ENCODE peak calls at places on chromosome 16, in six cellular contexts. Z is stomach, V is transverse colon, E is endothelial cell of umbilical vein, C is K562, U is suprapubic skin. G is an unnamed sample.

GRCh38 chr16:77759821-77760220 is 28.5 kb upstream of the VAT1L start:
- DNase-seq in U (no peak), E (no peak), Z (no peak), V (no peak), C (no peak), G (no peak)

GRCh38 chr16:974001-974601 is 3.3 kb upstream of the LMF1 start:
- DNase-seq in Z (no peak), U (peak), V (peak), C (no peak), E (no peak), G (no peak)

GRCh38 chr16:81429045-81429521 is 15.5 kb upstream of the CMIP start:
- DNase-seq in V (peak), E (peak), Z (peak), U (no peak), C (peak), G (no peak)

GRCh38 chr16:4869147-4869790 is 22.0 kb downstream of the UBN1 start:
- DNase-seq in Z (peak), V (no peak), C (no peak), E (no peak), U (no peak), G (no peak)

GRCh38 chr16:13554020-13554419 is 365.9 kb upstream of the ERCC4 start:
- DNase-seq in E (no peak), Z (no peak), U (no peak), V (no peak), C (peak), G (no peak)

GRCh38 chr16:20303012-20303411 is 24.3 kb downstream of the GP2 start:
- DNase-seq in V (no peak), E (no peak), C (peak), U (no peak), Z (no peak), G (no peak)

GRCh38 chr16:81140930-81141780 is 45.0 kb upstream of the GCSH start:
- DNase-seq in U (no peak), E (no peak), Z (no peak), C (peak), V (no peak), G (no peak)

GRCh38 chr16:3610698-3611144 is 685 bp downstream of the SLX4 start:
- DNase-seq in U (no peak), V (no peak), E (peak), C (no peak), Z (no peak), G (no peak)

GRCh38 chr16:68743664-68744063 is 6.6 kb downstream of the CDH1 start:
- DNase-seq in Z (no peak), V (no peak), U (no peak), C (no peak), E (no peak), G (no peak)

GRCh38 chr16:9049241-9049640 is 42.2 kb upstream of the HAPSTR1 start:
- DNase-seq in E (no peak), U (no peak), V (no peak), Z (no peak), C (no peak), G (no peak)

GRCh38 chr16:69397821-69398521 is 12.2 kb upstream of the TERF2 start:
- DNase-seq in C (peak), Z (no peak), E (peak), V (no peak), U (no peak), G (no peak)

GRCh38 chr16:89589241-89589926 is 13.8 kb downstream of the CPNE7 start:
- DNase-seq in V (no peak), C (no peak), E (no peak), Z (no peak), U (no peak), G (no peak)

GRCh38 chr16:81543571-81543970 is 99.0 kb downstream of the CMIP start:
- DNase-seq in C (no peak), V (no peak), U (no peak), Z (no peak), E (peak), G (no peak)

GRCh38 chr16:68350951-68351350 is 40.1 kb downstream of the PRMT7 start:
- DNase-seq in E (no peak), V (no peak), Z (no peak), U (no peak), C (no peak), G (no peak)

GRCh38 chr16:68764866-68765265 is 27.8 kb downstream of the CDH1 start:
- DNase-seq in U (no peak), V (no peak), Z (no peak), E (no peak), C (peak), G (no peak)

GRCh38 chr16:3822366-3823045 is 58.0 kb downstream of the CREBBP start:
- DNase-seq in E (peak), C (no peak), V (no peak), U (no peak), Z (no peak), G (no peak)

GRCh38 chr16:54447606-54448440 is 161.2 kb upstream of the IRX3 start:
- DNase-seq in V (no peak), U (no peak), C (peak), Z (no peak), E (no peak), G (no peak)

GRCh38 chr16:739560-740458 is 988 bp downstream of the CIAO3 start:
- DNase-seq in U (no peak), Z (no peak), E (no peak), C (no peak), V (no peak), G (no peak)

GRCh38 chr16:68790130-68790761 is 53.1 kb upstream of the TANGO6 start:
- DNase-seq in Z (peak), C (no peak), U (no peak), V (peak), E (no peak), G (peak)

GRCh38 chr16:66622863-66623262 is 18.4 kb downstream of the CMTM3 start:
- DNase-seq in Z (no peak), V (no peak), C (no peak), U (no peak), E (no peak), G (no peak)

GRCh38 chr16:27436921-27437650 is 35.1 kb downstream of the IL21R start:
- DNase-seq in C (no peak), V (no peak), Z (peak), U (peak), E (no peak), G (peak)

GRCh38 chr16:22360963-22361659 is 13.3 kb downstream of the CDR2 start:
- DNase-seq in E (no peak), U (no peak), C (no peak), V (no peak), Z (no peak), G (no peak)

GRCh38 chr16:19108409-19109287 is 5.1 kb upstream of the ITPRIPL2 start:
- DNase-seq in V (no peak), E (peak), U (no peak), C (no peak), Z (no peak), G (no peak)

GRCh38 chr16:48047755-48048154 is 108.0 kb downstream of the ABCC12 start:
- DNase-seq in C (no peak), E (peak), V (no peak), U (no peak), Z (no peak), G (no peak)

GRCh38 chr16:49183911-49184310 is 97.7 kb downstream of the CBLN1 start:
- DNase-seq in E (no peak), Z (no peak), U (no peak), C (peak), V (peak), G (no peak)

GRCh38 chr16:47134550-47134949 is 9.2 kb downstream of the NETO2 start:
- DNase-seq in V (no peak), U (no peak), C (no peak), E (no peak), Z (no peak), G (no peak)

GRCh38 chr16:27179500-27180072 is 23.7 kb upstream of the KDM8 start:
- DNase-seq in Z (peak), U (peak), E (peak), C (peak), V (peak), G (peak)

GRCh38 chr16:84739349-84740124 is 39.7 kb downstream of the USP10 start:
- DNase-seq in Z (no peak), E (no peak), U (no peak), C (no peak), V (no peak), G (peak)

GRCh38 chr16:47047804-47048203 is 74.3 kb upstream of the DNAJA2 start:
- DNase-seq in V (no peak), Z (no peak), E (no peak), U (no peak), C (no peak), G (no peak)

GRCh38 chr16:67190448-67191399 is 788 bp upstream of the EXOC3L1 start:
- DNase-seq in E (no peak), Z (no peak), U (no peak), V (no peak), C (no peak), G (no peak)

GRCh38 chr16:67843343-67843765 is 1.2 kb downstream of the THAP11 start:
- DNase-seq in Z (no peak), E (no peak), V (no peak), U (no peak), C (no peak), G (peak)

GRCh38 chr16:15440852-15441251 is 6.5 kb downstream of the BMERB1 start:
- DNase-seq in C (no peak), V (no peak), E (peak), Z (no peak), U (no peak), G (no peak)

GRCh38 chr16:70391881-70392481 is 45.3 kb downstream of the DDX19A start:
- DNase-seq in C (no peak), Z (no peak), U (peak), E (no peak), V (no peak), G (peak)

GRCh38 chr16:68455631-68456030 is 7.3 kb upstream of the SMPD3 start:
- DNase-seq in C (no peak), U (no peak), V (no peak), Z (no peak), E (no peak), G (no peak)

GRCh38 chr16:30041841-30042240 is 10.8 kb upstream of the TLCD3B start:
- DNase-seq in Z (no peak), V (no peak), U (no peak), E (peak), C (no peak), G (no peak)

GRCh38 chr16:17277981-17278381 is 192.8 kb downstream of the XYLT1 start:
- DNase-seq in E (no peak), U (no peak), Z (peak), C (peak), V (peak), G (no peak)

GRCh38 chr16:81694494-81695285 is 84.4 kb upstream of the PLCG2 start:
- DNase-seq in E (peak), C (no peak), Z (no peak), V (no peak), U (no peak), G (no peak)

GRCh38 chr16:25886598-25886997 is 194.8 kb downstream of the HS3ST4 start:
- DNase-seq in U (no peak), E (no peak), C (no peak), Z (no peak), V (no peak), G (no peak)

GRCh38 chr16:87464691-87465300 is 28.0 kb downstream of the ZCCHC14 start:
- DNase-seq in C (peak), U (peak), Z (peak), V (peak), E (no peak), G (peak)
- TF ChIP-seq POLR2AphosphoS5 in C (no peak), U (no peak), Z (peak), V (peak), E (no peak), G (peak)

DNA sequence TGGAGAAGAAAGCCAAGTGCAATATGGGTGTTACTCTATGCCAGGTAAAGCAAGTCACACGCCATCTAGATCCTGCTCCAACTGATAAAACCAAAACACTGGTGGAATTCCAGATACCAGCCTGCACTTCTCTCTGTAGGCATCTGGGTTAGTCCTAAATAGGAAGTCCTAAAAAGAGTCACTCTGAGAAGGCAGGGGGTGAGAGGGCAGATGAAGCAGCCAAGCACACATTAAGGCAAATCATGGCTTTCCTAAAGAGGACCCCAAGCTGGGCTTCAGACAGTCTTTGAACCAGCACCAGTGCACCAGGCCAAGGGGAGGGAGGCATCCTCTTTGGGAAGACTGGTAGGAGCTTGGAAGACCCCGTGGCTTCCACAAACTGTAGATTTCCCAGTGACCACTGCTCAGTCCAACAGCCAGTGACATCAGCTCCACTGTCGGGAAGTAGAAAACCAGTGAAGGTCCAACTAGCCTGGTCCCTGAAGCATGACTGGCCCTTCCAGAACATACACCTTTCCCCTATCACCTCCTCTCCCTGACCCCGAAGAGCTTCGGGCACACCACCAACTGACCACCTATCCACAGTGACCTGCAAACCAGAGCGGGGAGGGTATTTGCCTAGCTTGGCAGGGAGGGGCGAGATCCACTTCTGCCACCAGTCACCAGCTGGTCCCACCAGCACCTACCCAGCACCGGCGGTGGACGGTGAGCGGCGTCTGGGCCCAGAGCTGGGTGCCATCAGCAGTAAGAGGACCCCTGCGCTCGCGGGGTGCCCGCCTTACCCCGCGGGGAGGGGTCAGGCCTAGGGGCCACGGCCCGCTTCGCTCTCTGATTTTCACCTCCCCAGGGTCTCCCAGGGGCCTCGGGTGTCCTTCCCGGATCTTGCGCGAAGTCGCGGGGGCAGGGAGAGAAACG is 1.0 kb downstream of the LITAF start:
- DNase-seq in Z (peak), U (peak), E (no peak), V (peak), C (no peak), G (no peak)
- TF ChIP-seq POLR2A in Z (no peak), U (no peak), E (no peak), V (peak), C (no peak), G (no peak)

GRCh38 chr16:85926370-85926769 is 27.4 kb downstream of the IRF8 start:
- DNase-seq in U (no peak), C (no peak), Z (no peak), V (no peak), E (no peak), G (no peak)

GRCh38 chr16:85929259-85929704 is 30.3 kb downstream of the IRF8 start:
- DNase-seq in Z (no peak), E (no peak), C (no peak), U (no peak), V (no peak), G (no peak)

GRCh38 chr16:85928411-85928820 is 29.5 kb downstream of the IRF8 start:
- DNase-seq in Z (no peak), V (peak), U (no peak), C (no peak), E (no peak), G (peak)

GRCh38 chr16:85927938-85928337 is 29.0 kb downstream of the IRF8 start:
- DNase-seq in E (no peak), Z (no peak), V (no peak), U (no peak), C (no peak), G (no peak)

DNA sequence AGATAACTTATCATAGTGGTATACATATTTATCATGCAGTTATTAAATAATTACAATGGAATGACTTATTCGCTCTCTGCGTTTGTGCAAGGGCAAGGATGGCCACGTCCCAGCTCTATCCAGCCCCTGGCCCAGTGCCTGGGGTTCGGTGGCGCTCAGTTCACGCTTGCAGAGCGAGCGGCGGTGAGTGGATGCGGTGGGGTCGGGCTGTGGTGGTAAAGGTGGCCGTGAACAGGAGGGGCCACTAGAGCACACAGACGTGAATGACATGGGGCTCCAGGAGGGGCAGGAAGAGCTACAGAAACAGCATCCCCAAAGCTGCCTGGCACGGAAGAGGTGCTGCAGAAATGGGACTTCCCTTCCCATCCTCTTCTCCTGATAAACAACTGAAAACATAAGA is 28.4 kb downstream of the IRF8 start:
- DNase-seq in C (no peak), Z (no peak), E (no peak), U (no peak), V (no peak), G (no peak)
- TF ChIP-seq POLR2AphosphoS5 in C (no peak), Z (no peak), E (no peak), U (no peak), V (no peak), G (no peak)

DNA sequence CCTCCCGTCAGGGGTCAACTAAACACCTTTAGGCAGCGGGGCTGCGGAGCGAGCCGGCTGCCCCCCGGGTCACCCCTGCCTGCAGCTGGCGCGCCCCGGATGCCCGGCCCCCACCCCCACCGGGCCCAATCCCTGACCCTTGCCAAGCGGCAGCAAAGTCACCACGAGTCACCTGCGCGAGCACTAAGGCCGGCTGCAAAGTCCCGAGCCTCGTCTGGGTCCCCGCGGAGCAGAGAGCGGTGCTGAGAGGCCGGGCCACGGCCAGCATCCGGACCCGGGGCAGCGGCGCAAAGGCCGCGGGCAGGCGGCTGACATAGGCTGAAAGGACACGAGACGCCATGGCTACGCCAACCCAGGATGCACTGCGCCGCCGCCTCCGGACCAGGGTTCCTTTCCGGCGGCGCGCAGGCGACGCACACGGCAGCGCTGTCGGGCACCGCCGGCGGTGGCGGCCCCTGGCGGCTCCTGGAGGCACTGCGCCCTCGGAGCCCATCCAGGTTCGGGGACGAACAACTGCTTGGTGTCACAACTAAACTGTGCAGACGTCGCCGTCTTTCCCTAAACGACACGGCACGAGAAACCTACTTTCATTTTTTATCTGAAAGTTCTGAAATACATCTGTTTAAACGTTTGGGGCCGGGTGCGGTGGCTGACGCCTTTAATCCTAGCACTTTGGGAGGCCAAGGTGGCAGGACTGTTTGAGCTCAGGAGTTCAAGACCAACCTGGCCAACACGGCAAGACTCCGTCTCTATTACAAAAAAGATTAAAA is at the start of gene NDUFAB1:
- DNase-seq in V (peak), Z (peak), C (peak), E (peak), U (peak), G (peak)
- TF ChIP-seq POLR2A in V (peak), Z (no peak), C (peak), E (peak), U (no peak), G (no peak)